ENCODE peak calls at places on chromosome 1, in seven cellular contexts. X, K, G, J, B, F and U are unnamed samples. For H3K4me1, the result is how much of the 10 kb centered on the place peaks cover.

GRCh38 chr1:238960071-238960470 is 426.3 kb upstream of the CHRM3 start:
- DNase-seq in B (no peak), X (peak), F (no peak), K (no peak), G (no peak), J (no peak), U (no peak)

GRCh38 chr1:201190005-201190404 is 619 bp upstream of the IGFN1 start:
- DNase-seq in X (no peak), G (no peak), F (no peak), B (no peak), J (no peak), K (no peak), U (no peak)

GRCh38 chr1:155038602-155039307 is 5.1 kb downstream of the DCST1 start:
- DNase-seq in K (no peak), F (no peak), B (no peak), X (peak), G (no peak), J (no peak), U (no peak)

GRCh38 chr1:24100945-24101737 is 10.8 kb downstream of the MYOM3 start:
- DNase-seq in J (no peak), F (no peak), K (no peak), G (no peak), X (no peak), B (no peak), U (no peak)

GRCh38 chr1:155062702-155063411 is 683 bp upstream of the EFNA4 start:
- DNase-seq in B (peak), X (peak), J (peak), F (no peak), G (peak), K (peak), U (no peak)

GRCh38 chr1:78511334-78511733 is 20.6 kb downstream of the PTGFR start:
- DNase-seq in B (no peak), J (no peak), K (no peak), F (no peak), X (no peak), G (no peak), U (no peak)

GRCh38 chr1:181084606-181084969 is 3.9 kb upstream of the IER5 start:
- DNase-seq in B (no peak), G (no peak), K (no peak), J (no peak), X (no peak), F (no peak), U (no peak)

GRCh38 chr1:174160603-174161002 is 1.3 kb downstream of the RABGAP1L start:
- DNase-seq in X (no peak), J (no peak), K (no peak), G (no peak), F (no peak), B (no peak), U (no peak)

GRCh38 chr1:111729271-111729921 is 9.8 kb downstream of the INKA2 start:
- DNase-seq in B (no peak), J (no peak), X (no peak), F (no peak), G (no peak), K (no peak), U (no peak)

GRCh38 chr1:193179094-193179493 is 7.3 kb downstream of the B3GALT2 start:
- DNase-seq in G (no peak), K (no peak), X (no peak), B (no peak), J (no peak), F (no peak), U (no peak)

GRCh38 chr1:33094486-33094885 is 13.5 kb downstream of the AZIN2 start:
- DNase-seq in B (no peak), X (no peak), J (no peak), K (no peak), F (no peak), G (no peak), U (no peak)

GRCh38 chr1:54857741-54858665 is 29.0 kb downstream of the DHCR24 start:
- DNase-seq in B (no peak), K (peak), J (no peak), X (no peak), G (no peak), F (peak), U (no peak)

GRCh38 chr1:213231795-213232231 is 180.8 kb downstream of the RPS6KC1 start:
- DNase-seq in B (no peak), J (no peak), F (no peak), G (peak), K (no peak), X (no peak), U (peak)

GRCh38 chr1:241079459-241079858 is 277.5 kb downstream of the RGS7 start:
- DNase-seq in F (no peak), B (no peak), K (no peak), J (no peak), G (no peak), X (no peak), U (no peak)

GRCh38 chr1:33338495-33339211 is 17.8 kb upstream of the A3GALT2 start:
- DNase-seq in B (no peak), X (peak), G (no peak), K (peak), F (peak), J (no peak), U (no peak)

GRCh38 chr1:153728305-153729066 is 636 bp downstream of the INTS3 start:
- DNase-seq in K (peak), X (peak), G (no peak), B (peak), J (peak), F (peak), U (no peak)

GRCh38 chr1:93440272-93440671 is 7.6 kb upstream of the FNBP1L start:
- DNase-seq in K (no peak), F (no peak), J (no peak), X (no peak), G (no peak), B (no peak), U (no peak)

GRCh38 chr1:147720557-147720956 is 39.8 kb downstream of the GJA5 start:
- DNase-seq in X (no peak), K (no peak), J (peak), F (no peak), G (no peak), B (no peak), U (no peak)

GRCh38 chr1:154145986-154146385 is 8.9 kb downstream of the NUP210L start:
- DNase-seq in K (no peak), G (no peak), J (no peak), B (no peak), F (no peak), X (peak), U (no peak)

GRCh38 chr1:213979751-213980605 is 7.8 kb upstream of the PROX1 start:
- DNase-seq in G (peak), K (no peak), J (no peak), B (no peak), X (no peak), F (no peak), U (no peak)

GRCh38 chr1:224929335-224930237 is at the start of gene DNAH14:
- DNase-seq in J (peak), B (peak), F (no peak), K (peak), X (peak), G (peak), U (peak)

GRCh38 chr1:220690140-220691038 is at the start of gene C1orf115:
- DNase-seq in J (peak), F (peak), B (peak), X (peak), K (peak), G (peak), U (peak)

GRCh38 chr1:116356067-116356466 is 17.0 kb upstream of the ATP1A1 start:
- DNase-seq in F (no peak), K (no peak), G (no peak), B (no peak), J (no peak), X (no peak), U (no peak)

GRCh38 chr1:43418858-43419257 is 29.2 kb downstream of the SZT2 start:
- DNase-seq in F (no peak), B (no peak), K (no peak), G (no peak), J (no peak), X (no peak), U (no peak)

GRCh38 chr1:55876276-55877060 is 661.3 kb upstream of the USP24 start:
- DNase-seq in K (no peak), F (peak), J (no peak), G (no peak), X (no peak), B (no peak), U (no peak)

GRCh38 chr1:9314101-9314500 is 21.4 kb downstream of the SPSB1 start:
- DNase-seq in F (no peak), G (no peak), B (no peak), X (no peak), K (no peak), J (no peak), U (no peak)

GRCh38 chr1:247845011-247845692 is 3.5 kb upstream of the OR11L1 start:
- DNase-seq in B (no peak), G (no peak), J (no peak), K (no peak), X (no peak), F (no peak), U (no peak)

GRCh38 chr1:224042557-224043118 is 71.3 kb upstream of the FBXO28 start:
- DNase-seq in F (no peak), B (no peak), J (no peak), K (no peak), G (no peak), X (no peak), U (no peak)

GRCh38 chr1:201142854-201143725 is 11.2 kb downstream of the TMEM9 start:
- DNase-seq in K (no peak), X (no peak), B (no peak), F (peak), J (no peak), G (no peak), U (no peak)

GRCh38 chr1:12167493-12168429 is 970 bp downstream of the TNFRSF1B start:
- DNase-seq in X (no peak), B (no peak), K (no peak), J (no peak), G (no peak), F (no peak), U (no peak)

GRCh38 chr1:154534263-154534844 is 24.1 kb downstream of the UBE2Q1 start:
- DNase-seq in X (peak), K (peak), F (no peak), J (no peak), G (no peak), B (peak), U (peak)

GRCh38 chr1:25469177-25469576 is 38.5 kb downstream of the MACO1 start:
- DNase-seq in X (peak), B (no peak), J (no peak), K (no peak), F (no peak), G (no peak), U (no peak)
- H3K4me1 ChIP-seq in X (under half), B (under half), J (under half), K (under half), F (half or more), G (under half), U (under half)

GRCh38 chr1:1232224-1232800 is at the start of gene B3GALT6:
- DNase-seq in F (no peak), X (no peak), G (no peak), J (peak), K (no peak), B (no peak), U (no peak)
- H3K4me1 ChIP-seq in F (under half), X (under half), G (under half), J (under half), K (under half), B (under half), U (under half)

DNA sequence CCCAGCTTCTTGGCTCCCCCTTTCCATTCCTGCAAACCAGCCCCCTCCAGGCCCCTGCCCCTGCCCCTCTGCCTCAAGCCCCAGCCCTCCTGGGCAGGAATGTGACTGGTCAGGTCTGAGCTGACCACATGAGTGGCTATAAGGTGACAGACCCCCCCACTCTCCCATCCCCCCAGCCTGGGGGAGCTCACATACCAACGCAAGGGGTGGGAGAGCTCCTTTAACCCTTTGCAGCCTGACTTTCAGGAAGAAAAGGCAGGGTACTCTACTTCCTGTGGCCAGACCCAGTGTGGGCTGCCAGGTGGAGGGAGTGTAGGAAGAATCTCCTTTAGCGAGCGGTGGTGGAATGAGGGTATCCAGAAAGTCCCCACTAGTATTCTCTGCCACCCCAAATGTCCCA is 33.1 kb downstream of the AHDC1 start:
- DNase-seq in K (no peak), X (no peak), G (peak), F (no peak), B (no peak), J (no peak), U (no peak)
- H3K4me1 ChIP-seq in K (half or more), X (half or more), G (half or more), F (half or more), B (half or more), J (half or more), U (under half)

GRCh38 chr1:236692722-236693121 is 6.4 kb downstream of the ACTN2 start:
- DNase-seq in F (no peak), G (no peak), B (no peak), K (no peak), X (no peak), J (no peak), U (no peak)

GRCh38 chr1:236692128-236692527 is 5.8 kb downstream of the ACTN2 start:
- DNase-seq in X (no peak), G (no peak), J (no peak), B (no peak), K (no peak), F (no peak), U (no peak)

GRCh38 chr1:236689713-236690569 is 3.6 kb downstream of the ACTN2 start:
- DNase-seq in J (no peak), B (no peak), F (no peak), K (no peak), G (no peak), X (no peak), U (no peak)

GRCh38 chr1:236688705-236689104 is 2.4 kb downstream of the ACTN2 start:
- DNase-seq in B (no peak), K (no peak), G (no peak), F (no peak), J (no peak), X (no peak), U (no peak)

DNA sequence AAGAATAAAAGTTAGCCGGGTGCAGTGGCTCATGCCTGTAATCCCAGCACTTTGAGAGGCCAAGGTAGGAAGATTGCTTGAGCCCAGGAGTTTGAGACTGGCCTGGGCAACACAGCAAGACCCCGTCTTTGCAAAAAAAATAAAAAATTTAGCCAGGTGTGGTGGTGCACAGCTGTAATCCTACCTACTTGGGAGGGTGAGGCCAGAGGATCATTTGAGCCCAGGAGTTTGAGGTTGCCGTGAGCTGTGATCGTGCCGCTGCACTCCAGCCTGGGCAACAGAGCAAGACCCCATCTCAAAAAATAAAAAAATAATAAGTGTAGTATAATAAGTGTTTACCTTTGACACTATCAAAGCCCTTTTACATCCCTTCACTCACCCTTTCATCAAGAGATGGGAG is 5.0 kb downstream of the ACTN2 start:
- DNase-seq in J (no peak), B (no peak), G (no peak), F (no peak), K (no peak), X (no peak), U (no peak)
- H3K4me1 ChIP-seq in J (under half), B (under half), G (under half), F (under half), K (under half), X (under half), U (under half)

GRCh38 chr1:113935970-113936369 is 6.8 kb downstream of the HIPK1 start:
- DNase-seq in X (no peak), K (no peak), G (no peak), F (no peak), J (no peak), B (no peak), U (no peak)

GRCh38 chr1:113935176-113935575 is 6.1 kb downstream of the HIPK1 start:
- DNase-seq in K (no peak), F (no peak), J (no peak), B (no peak), G (no peak), X (no peak), U (no peak)

GRCh38 chr1:113938192-113938591 is 9.1 kb downstream of the HIPK1 start:
- DNase-seq in X (no peak), B (no peak), F (no peak), J (no peak), G (no peak), K (no peak), U (no peak)

GRCh38 chr1:113934511-113935055 is 5.5 kb downstream of the HIPK1 start:
- DNase-seq in F (no peak), X (no peak), B (no peak), K (no peak), J (no peak), G (no peak), U (no peak)

GRCh38 chr1:113937146-113937545 is 8.0 kb downstream of the HIPK1 start:
- DNase-seq in B (no peak), J (no peak), G (no peak), X (no peak), K (no peak), F (no peak), U (no peak)
- H3K4me1 ChIP-seq in B (under half), J (under half), G (under half), X (under half), K (half or more), F (half or more), U (under half)

DNA sequence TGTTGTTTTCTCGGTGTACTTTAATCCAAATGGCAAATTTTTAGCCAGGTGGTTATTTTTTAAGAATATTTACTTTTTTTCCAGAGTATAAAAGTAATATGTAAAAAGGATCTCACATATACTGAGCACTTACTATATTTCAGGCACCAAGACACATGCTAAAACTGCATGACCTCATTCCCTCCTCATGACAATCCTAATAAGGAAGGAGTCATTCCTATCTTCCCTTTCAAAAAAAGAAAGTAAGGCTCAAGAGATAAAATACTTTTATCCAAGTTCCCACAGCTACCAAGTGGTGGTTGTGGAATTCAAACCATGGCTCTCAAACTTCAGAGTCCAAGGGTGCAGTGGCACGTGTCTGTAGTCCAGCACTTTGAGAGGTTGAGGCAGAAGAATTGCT is 19.4 kb downstream of the ATP2B4 start:
- DNase-seq in G (no peak), B (no peak), J (no peak), F (no peak), K (no peak), X (no peak), U (no peak)
- H3K4me1 ChIP-seq in G (under half), B (under half), J (under half), F (half or more), K (under half), X (under half), U (under half)